ENCODE peak calls at places on chromosomes 7 and 10, in ten cellular contexts. J is A673; L is T-helper 9 cell; H is activated CD8-positive, alpha-beta memory T cell treated with anti-CD3 and anti-CD28 coated beads for 48 hours; S is ACHN; V is HFFc6; P is midbrain; Y is AG09309; K is globus pallidus; C is iris pigment epithelial cell. U is an unnamed sample.

GRCh38 chr7:155830961-155831806 is 18.9 kb upstream of the SHH start:
- DNase-seq in J (no peak), L (no peak), H (no peak), S (no peak), V (no peak), P (no peak), Y (no peak), K (no peak), C (no peak), U (no peak)

GRCh38 chr10:127081946-127082345 is 114.4 kb downstream of the INSYN2A start:
- DNase-seq in J (no peak), L (no peak), H (no peak), S (no peak), V (no peak), P (no peak), Y (no peak), K (no peak), C (no peak), U (no peak)

GRCh38 chr7:70570961-70571360 is 561.0 kb upstream of the GALNT17 start:
- DNase-seq in J (no peak), L (no peak), H (no peak), S (no peak), V (no peak), P (no peak), Y (no peak), K (no peak), C (no peak), U (no peak)

GRCh38 chr7:20114463-20114862 is 102.7 kb downstream of the MACC1 start:
- DNase-seq in J (peak), L (no peak), H (no peak), S (no peak), V (no peak), P (peak), Y (no peak), K (peak), C (no peak), U (no peak)

GRCh38 chr7:71925663-71926062 is 486.5 kb downstream of the CALN1 start:
- DNase-seq in J (no peak), L (no peak), H (no peak), S (peak), V (no peak), P (no peak), Y (no peak), K (no peak), C (peak), U (no peak)

GRCh38 chr10:121080324-121080807 is 229.2 kb downstream of the WDR11 start:
- DNase-seq in J (no peak), L (no peak), H (no peak), S (no peak), V (no peak), P (no peak), Y (no peak), K (no peak), C (no peak), U (no peak)

GRCh38 chr7:108335264-108335918 is 120.8 kb downstream of the NRCAM start:
- DNase-seq in J (peak), L (no peak), H (no peak), S (peak), V (no peak), P (no peak), Y (no peak), K (no peak), C (peak), U (no peak)

GRCh38 chr7:146094356-146094755 is 22.2 kb upstream of the CNTNAP2 start:
- DNase-seq in J (no peak), L (no peak), H (no peak), S (no peak), V (no peak), P (no peak), Y (no peak), K (no peak), C (no peak), U (no peak)

GRCh38 chr7:41855798-41856197 is 152.9 kb upstream of the INHBA start:
- DNase-seq in J (no peak), L (no peak), H (no peak), S (no peak), V (no peak), P (no peak), Y (no peak), K (no peak), C (no peak), U (no peak)

GRCh38 chr7:52525772-52526341 is 509.6 kb upstream of the POM121L12 start:
- DNase-seq in J (no peak), L (no peak), H (no peak), S (no peak), V (no peak), P (no peak), Y (no peak), K (no peak), C (no peak), U (no peak)

GRCh38 chr7:87316846-87317545 is 28.5 kb upstream of the CROT start:
- DNase-seq in J (peak), L (no peak), H (no peak), S (no peak), V (peak), P (peak), Y (peak), K (no peak), C (peak), U (no peak)

GRCh38 chr10:96588060-96588554 is 1.3 kb upstream of the TM9SF3 start:
- DNase-seq in J (no peak), L (no peak), H (no peak), S (peak), V (no peak), P (no peak), Y (no peak), K (no peak), C (no peak), U (no peak)

GRCh38 chr7:148397056-148397455 is 193.5 kb upstream of the C7orf33 start:
- DNase-seq in J (no peak), L (no peak), H (no peak), S (no peak), V (no peak), P (no peak), Y (no peak), K (no peak), C (no peak), U (no peak)

GRCh38 chr10:70753841-70754621 is 31.1 kb downstream of the TBATA start:
- DNase-seq in J (no peak), L (no peak), H (no peak), S (peak), V (no peak), P (no peak), Y (no peak), K (no peak), C (peak), U (no peak)

GRCh38 chr7:94374231-94374630 is 20.5 kb upstream of the COL1A2 start:
- DNase-seq in J (peak), L (no peak), H (no peak), S (no peak), V (peak), P (no peak), Y (peak), K (no peak), C (peak), U (peak)

GRCh38 chr7:142862401-142863400 is 7.8 kb downstream of the EPHB6 start:
- DNase-seq in J (no peak), L (no peak), H (no peak), S (no peak), V (no peak), P (no peak), Y (no peak), K (no peak), C (no peak), U (no peak)

GRCh38 chr7:114720725-114721124 is 201.2 kb upstream of the MDFIC start:
- DNase-seq in J (no peak), L (no peak), H (no peak), S (no peak), V (no peak), P (no peak), Y (peak), K (no peak), C (no peak), U (no peak)

GRCh38 chr7:137684776-137685175 is 162.0 kb downstream of the DGKI start:
- DNase-seq in J (no peak), L (no peak), H (no peak), S (no peak), V (no peak), P (no peak), Y (no peak), K (no peak), C (no peak), U (no peak)

GRCh38 chr7:13179011-13179574 is 491.7 kb downstream of the ARL4A start:
- DNase-seq in J (peak), L (no peak), H (no peak), S (peak), V (no peak), P (no peak), Y (no peak), K (no peak), C (peak), U (no peak)

GRCh38 chr10:71719042-71719441 is 536 bp downstream of the C10orf105 start:
- DNase-seq in J (no peak), L (no peak), H (no peak), S (no peak), V (peak), P (peak), Y (no peak), K (peak), C (no peak), U (no peak)

GRCh38 chr7:142752376-142753225 is 3.3 kb downstream of the PRSS1 start:
- DNase-seq in J (no peak), L (no peak), H (no peak), S (no peak), V (no peak), P (no peak), Y (no peak), K (no peak), C (no peak), U (no peak)

U was measured in stomach.